ENCODE peak calls at places on chromosomes 11 and 22, in nine cellular contexts. S, C, B, E, Y, V, T, K and W are unnamed samples.

GRCh38 chr22:50306753-50307749 is at the start of gene PLXNB2:
- DNase-seq in S (peak; percentile 88), C (peak; percentile 92), B (peak; percentile 82), E (peak; percentile 90), Y (peak; percentile 84), V (peak; percentile 90), T (peak; percentile 88), K (no peak), W (peak; percentile 84)

GRCh38 chr11:10899542-10899830 is 41.6 kb upstream of the ZBED5 start:
- DNase-seq in S (peak; percentile 69), C (peak; percentile 70), B (no peak), E (peak; percentile 74), Y (no peak), V (peak; percentile 79), T (peak; percentile 54), K (peak; percentile 17), W (peak; percentile 70)

GRCh38 chr22:44347098-44347497 is 34.3 kb upstream of the SHISAL1 start:
- DNase-seq in S (no peak), C (no peak), B (no peak), E (no peak), Y (no peak), V (no peak), T (no peak), K (no peak), W (peak; percentile 17)

GRCh38 chr11:44246726-44247125 is 63.2 kb downstream of the ALX4 start:
- DNase-seq in S (no peak), C (no peak), B (no peak), E (no peak), Y (no peak), V (no peak), T (peak; percentile 69), K (no peak), W (no peak)

GRCh38 chr11:94544832-94545640 is 1.3 kb downstream of the FUT4 start:
- DNase-seq in S (peak; percentile 62), C (peak; percentile 70), B (peak; percentile 11), E (peak; percentile 69), Y (peak; percentile 41), V (no peak), T (peak; percentile 30), K (no peak), W (no peak)

GRCh38 chr22:37328017-37328416 is 45.7 kb downstream of the CYTH4 start:
- DNase-seq in S (no peak), C (no peak), B (no peak), E (no peak), Y (no peak), V (no peak), T (no peak), K (no peak), W (no peak)

GRCh38 chr11:32447252-32447651 is 11.9 kb upstream of the WT1 start:
- DNase-seq in S (no peak), C (no peak), B (no peak), E (no peak), Y (no peak), V (no peak), T (no peak), K (no peak), W (no peak)

GRCh38 chr11:11028017-11028692 is 170.3 kb upstream of the ZBED5 start:
- DNase-seq in S (peak; percentile 83), C (peak; percentile 83), B (peak; percentile 48), E (peak; percentile 77), Y (peak; percentile 76), V (peak; percentile 77), T (peak; percentile 69), K (peak; percentile 38), W (peak; percentile 50)

GRCh38 chr11:96158126-96158525 is 184.9 kb downstream of the MAML2 start:
- DNase-seq in S (no peak), C (no peak), B (no peak), E (no peak), Y (no peak), V (no peak), T (no peak), K (no peak), W (no peak)
- H3K4me1 ChIP-seq in S (peaks cover 3% of the 10 kb centered on the region), C (peaks cover 41% of the 10 kb centered on the region), B (peaks cover 11% of the 10 kb centered on the region), E (peaks cover 9% of the 10 kb centered on the region), Y (peaks cover 4% of the 10 kb centered on the region), V (no peaks in the 10 kb centered on the region), T (peaks cover 82% of the 10 kb centered on the region), K (peaks cover 36% of the 10 kb centered on the region), W (peaks cover 37% of the 10 kb centered on the region)

DNA sequence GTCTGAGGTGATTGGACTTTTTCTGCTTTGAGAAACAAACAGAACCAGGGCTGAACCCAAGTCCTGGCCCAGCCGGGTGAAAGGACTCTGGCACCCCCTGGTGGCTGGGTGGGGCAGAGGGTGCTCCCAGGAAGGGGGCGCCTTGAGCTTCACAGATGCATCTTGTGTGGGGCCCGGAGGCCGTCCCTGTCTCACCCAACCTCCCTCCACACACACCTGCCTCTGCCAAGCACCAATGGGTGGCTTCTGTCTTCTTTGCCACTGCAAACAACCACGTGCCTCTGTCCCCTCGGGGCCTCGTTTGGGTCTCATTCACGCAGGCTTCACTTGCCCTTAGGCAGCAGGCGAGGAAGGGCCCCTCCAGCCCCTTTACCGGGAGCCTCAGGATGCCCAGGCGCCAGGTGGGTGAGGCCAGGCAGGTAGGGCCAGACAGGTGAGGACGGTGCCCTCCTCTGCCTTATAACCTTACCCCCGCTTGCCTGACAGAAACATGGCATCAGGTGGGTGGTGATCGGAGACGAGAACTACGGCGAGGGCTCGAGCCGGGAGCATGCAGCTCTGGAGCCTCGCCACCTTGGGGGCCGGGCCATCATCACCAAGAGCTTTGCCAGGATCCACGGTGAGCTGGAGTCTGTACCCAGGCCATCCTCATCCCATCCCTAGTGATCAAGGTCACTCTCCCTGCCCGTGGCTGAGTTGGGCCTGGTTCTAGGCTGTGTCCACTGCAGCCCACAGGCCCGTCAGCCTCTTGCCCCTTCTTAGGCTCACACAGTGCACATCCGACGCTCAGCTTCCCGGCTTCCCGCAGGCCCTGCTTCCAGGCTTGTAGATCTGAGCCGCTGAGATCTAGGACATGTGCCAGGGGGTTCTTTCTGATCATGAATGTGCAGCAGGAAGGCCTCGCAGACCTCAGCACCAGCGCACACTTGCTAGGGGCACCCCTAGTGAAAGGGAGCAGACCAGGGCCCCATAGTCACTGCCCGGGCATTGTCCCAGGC is 17.2 kb downstream of the POLR3H start:
- DNase-seq in S (peak; percentile 84), C (no peak), B (no peak), E (no peak), Y (peak; percentile 52), V (peak; percentile 75), T (peak; percentile 50), K (no peak), W (peak; percentile 88)
- H3K27ac ChIP-seq in S (peak overlapping the region; percentile 54), C (peak overlapping the region; percentile 44), B (no peak overlapping the region), E (peak overlapping the region; percentile 13), Y (peak overlapping the region; percentile 73), V (peak overlapping the region; percentile 94), T (peak overlapping the region; percentile 92), K (peak overlapping the region; percentile 86), W (no peak overlapping the region)

GRCh38 chr11:133747409-133747808 is 97.9 kb downstream of the SPATA19 start:
- DNase-seq in S (no peak), C (no peak), B (no peak), E (no peak), Y (no peak), V (no peak), T (no peak), K (no peak), W (no peak)
- H3K4me3 ChIP-seq in S (no peak overlapping the region), C (no peak overlapping the region), B (no peak overlapping the region), E (no peak overlapping the region), Y (no peak overlapping the region), V (no peak overlapping the region), T (no peak overlapping the region), K (no peak overlapping the region), W (no peak overlapping the region)

GRCh38 chr11:67275606-67276409 is 9.5 kb downstream of the GRK2 start:
- DNase-seq in S (peak; percentile 41), C (peak; percentile 63), B (no peak), E (peak; percentile 44), Y (no peak), V (peak; percentile 56), T (no peak), K (no peak), W (peak; percentile 30)

GRCh38 chr11:67272327-67273259 is 6.3 kb downstream of the GRK2 start:
- DNase-seq in S (peak; percentile 55), C (peak; percentile 66), B (no peak), E (peak; percentile 48), Y (peak; percentile 24), V (peak; percentile 64), T (no peak), K (no peak), W (peak; percentile 32)

GRCh38 chr11:67273260-67273990 is 7.2 kb downstream of the GRK2 start:
- DNase-seq in S (peak; percentile 60), C (peak; percentile 54), B (no peak), E (peak; percentile 50), Y (peak; percentile 25), V (peak; percentile 60), T (no peak), K (no peak), W (peak; percentile 32)

GRCh38 chr11:67276821-67277230 is 10.6 kb downstream of the GRK2 start:
- DNase-seq in S (peak; percentile 72), C (peak; percentile 81), B (no peak), E (peak; percentile 78), Y (peak; percentile 60), V (no peak), T (no peak), K (no peak), W (peak; percentile 87)

GRCh38 chr11:67274768-67275605 is 8.7 kb downstream of the GRK2 start:
- DNase-seq in S (peak; percentile 76), C (peak; percentile 69), B (no peak), E (peak; percentile 56), Y (peak; percentile 75), V (peak; percentile 67), T (peak; percentile 75), K (no peak), W (peak; percentile 37)
- H3K4me1 ChIP-seq in S (peaks cover 80% of the 10 kb centered on the region), C (peaks cover 95% of the 10 kb centered on the region), B (peaks cover 21% of the 10 kb centered on the region), E (no peaks in the 10 kb centered on the region), Y (peaks cover 43% of the 10 kb centered on the region), V (peaks cover 65% of the 10 kb centered on the region), T (peaks cover 100% of the 10 kb centered on the region), K (peaks cover 84% of the 10 kb centered on the region), W (peaks cover 100% of the 10 kb centered on the region)

DNA sequence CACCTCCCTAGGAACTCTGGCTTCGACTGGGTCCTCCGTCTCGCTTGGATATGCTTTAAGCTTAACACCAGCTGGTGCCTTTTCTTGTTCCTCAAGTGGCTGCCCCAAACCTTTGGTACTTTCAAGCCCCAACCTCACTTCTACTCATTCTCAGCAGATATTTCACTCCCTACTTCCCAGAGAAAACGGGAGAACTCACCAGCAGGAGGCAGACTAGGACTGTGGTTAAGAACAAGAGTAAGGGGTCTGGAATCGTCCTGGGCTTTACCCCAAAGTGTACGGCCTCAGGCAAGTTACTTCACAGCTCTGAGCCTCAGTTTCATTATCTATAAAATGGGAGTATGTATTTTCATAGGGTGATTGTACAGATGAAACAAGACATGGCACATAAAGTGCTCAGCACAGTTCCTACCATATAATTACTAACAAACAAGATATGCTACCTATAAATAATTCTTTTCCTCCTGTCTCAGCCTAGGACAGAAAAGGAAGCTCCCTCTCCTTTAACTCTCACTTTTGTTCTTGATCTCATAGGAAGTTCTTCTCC is 37.8 kb downstream of the PAMR1 start:
- DNase-seq in S (no peak), C (no peak), B (peak; percentile 33), E (no peak), Y (no peak), V (no peak), T (no peak), K (no peak), W (no peak)
- H3K27ac ChIP-seq in S (no peak overlapping the region), C (no peak overlapping the region), B (no peak overlapping the region), E (no peak overlapping the region), Y (no peak overlapping the region), V (no peak overlapping the region), T (peak overlapping the region; percentile 33), K (no peak overlapping the region), W (no peak overlapping the region)

DNA sequence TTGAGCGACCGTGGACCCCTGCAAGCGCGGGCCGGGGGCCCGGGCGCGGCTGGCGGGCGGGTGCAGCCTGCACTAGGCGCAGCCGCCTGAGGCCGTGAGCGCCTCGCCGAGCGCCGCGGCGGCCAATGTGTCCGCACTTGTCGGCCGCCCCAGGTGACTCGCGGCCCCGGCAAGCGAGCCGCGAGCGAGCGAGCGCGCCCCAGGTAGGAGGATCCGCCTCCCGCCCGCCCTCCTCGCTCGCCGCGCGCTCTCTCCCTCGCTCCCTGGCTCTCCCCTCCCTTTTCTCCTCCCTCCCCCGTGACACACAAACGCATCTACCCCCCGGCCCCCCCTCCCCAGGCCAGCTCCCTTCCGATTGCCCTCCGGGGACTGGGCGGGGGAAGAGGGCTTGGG is at the start of gene WNT7B:
- DNase-seq in S (no peak), C (peak; percentile 88), B (no peak), E (no peak), Y (no peak), V (no peak), T (no peak), K (no peak), W (peak; percentile 70)
- H3K4me3 ChIP-seq in S (peak within 1 kb of the TSS; percentile 41), C (peak within 1 kb of the TSS; percentile 45), B (peak within 1 kb of the TSS; percentile 84), E (peak within 1 kb of the TSS; percentile 17), Y (no peak within 1 kb of the TSS), V (peak within 1 kb of the TSS; percentile 33), T (peak within 1 kb of the TSS; percentile 75), K (no peak within 1 kb of the TSS), W (peak within 1 kb of the TSS; percentile 33)